ENCODE peak calls at places on chromosomes 13 and 19, in eight cellular contexts. B is HCT116, M is Panc1, G is K562, D is upper lobe of left lung, N is HepG2, V is GM23338, H is GM12878. Q is an unnamed sample. For H3K36me3, the result is how much of the 10 kb centered on the place peaks cover.

GRCh38 chr13:25738342-25738771 is 313.5 kb downstream of the SHISA2 start:
- ATAC-seq in B (no peak), M (no peak), G (no peak), D (no peak), N (no peak), V (no peak), H (no peak), Q (no peak)

GRCh38 chr19:5895890-5896289 is 7.7 kb downstream of the NDUFA11 start:
- ATAC-seq in B (no peak), M (no peak), G (no peak), D (no peak), N (no peak), V (no peak), H (no peak), Q (no peak)

GRCh38 chr13:23185542-23185941 is 4.8 kb downstream of the SGCG start:
- ATAC-seq in B (no peak), M (no peak), G (no peak), D (peak), N (no peak), V (no peak), H (no peak), Q (no peak)

GRCh38 chr19:34306213-34306661 is 51.9 kb downstream of the GARRE1 start:
- ATAC-seq in B (peak), M (no peak), G (no peak), D (peak), N (peak), V (no peak), H (peak), Q (no peak)

GRCh38 chr19:38523319-38523718 is 89.8 kb downstream of the RYR1 start:
- ATAC-seq in B (no peak), M (peak), G (no peak), D (no peak), N (no peak), V (no peak), H (no peak), Q (no peak)

GRCh38 chr13:27264181-27264580 is 6.4 kb upstream of the RASL11A start:
- ATAC-seq in B (no peak), M (no peak), G (no peak), D (peak), N (peak), V (no peak), H (no peak), Q (no peak)

GRCh38 chr19:12969292-12969988 is at the start of gene DAND5:
- ATAC-seq in B (no peak), M (peak), G (no peak), D (no peak), N (no peak), V (no peak), H (no peak), Q (no peak)

GRCh38 chr13:107585466-107585865 is 629.9 kb downstream of the LIG4 start:
- ATAC-seq in B (no peak), M (no peak), G (no peak), D (no peak), N (no peak), V (no peak), H (no peak), Q (no peak)

GRCh38 chr13:107373551-107373950 is 805.6 kb upstream of the ARGLU1 start:
- ATAC-seq in B (no peak), M (no peak), G (no peak), D (peak), N (peak), V (peak), H (no peak), Q (no peak)

GRCh38 chr13:33637978-33638743 is 179.8 kb upstream of the RFC3 start:
- ATAC-seq in B (no peak), M (no peak), G (no peak), D (peak), N (no peak), V (peak), H (no peak), Q (no peak)

GRCh38 chr13:32647926-32648325 is 61.7 kb downstream of the PDS5B start:
- ATAC-seq in B (peak), M (no peak), G (peak), D (no peak), N (peak), V (peak), H (peak), Q (no peak)

GRCh38 chr19:961866-962620 is 22.1 kb upstream of the WDR18 start:
- ATAC-seq in B (peak), M (no peak), G (peak), D (no peak), N (no peak), V (no peak), H (no peak), Q (no peak)

GRCh38 chr19:1875646-1876493 is 9.4 kb downstream of the ABHD17A start:
- ATAC-seq in B (peak), M (peak), G (peak), D (peak), N (peak), V (peak), H (peak), Q (peak)

GRCh38 chr19:37989855-37990254 is 82.8 kb downstream of the SIPA1L3 start:
- ATAC-seq in B (no peak), M (no peak), G (no peak), D (no peak), N (no peak), V (peak), H (no peak), Q (no peak)

GRCh38 chr13:43766766-43767165 is 20.0 kb downstream of the ENOX1 start:
- ATAC-seq in B (no peak), M (no peak), G (no peak), D (peak), N (no peak), V (no peak), H (no peak), Q (peak)

GRCh38 chr13:38135590-38135989 is 214.1 kb upstream of the UFM1 start:
- ATAC-seq in B (no peak), M (no peak), G (no peak), D (no peak), N (no peak), V (no peak), H (no peak), Q (no peak)

GRCh38 chr13:84648069-84648640 is 765.9 kb upstream of the SLITRK1 start:
- ATAC-seq in B (no peak), M (no peak), G (no peak), D (no peak), N (no peak), V (no peak), H (no peak), Q (no peak)

GRCh38 chr19:48121909-48122371 is 11.3 kb upstream of the PLA2G4C start:
- ATAC-seq in B (no peak), M (no peak), G (no peak), D (no peak), N (no peak), V (no peak), H (peak), Q (peak)

GRCh38 chr13:111213964-111214726 is 99.0 kb downstream of the ARHGEF7 start:
- ATAC-seq in B (no peak), M (no peak), G (no peak), D (peak), N (no peak), V (peak), H (peak), Q (no peak)

GRCh38 chr13:37011002-37011401 is 10.4 kb downstream of the EXOSC8 start:
- ATAC-seq in B (no peak), M (no peak), G (no peak), D (no peak), N (no peak), V (no peak), H (no peak), Q (no peak)

GRCh38 chr13:37014609-37015008 is 14.0 kb downstream of the EXOSC8 start:
- ATAC-seq in B (no peak), M (no peak), G (no peak), D (no peak), N (no peak), V (no peak), H (no peak), Q (no peak)

GRCh38 chr13:37011788-37012187 is 11.2 kb downstream of the EXOSC8 start:
- ATAC-seq in B (no peak), M (no peak), G (no peak), D (no peak), N (no peak), V (no peak), H (no peak), Q (no peak)

GRCh38 chr13:37009692-37010091 is 9.1 kb downstream of the EXOSC8 start:
- ATAC-seq in B (no peak), M (no peak), G (peak), D (no peak), N (no peak), V (no peak), H (no peak), Q (no peak)

DNA sequence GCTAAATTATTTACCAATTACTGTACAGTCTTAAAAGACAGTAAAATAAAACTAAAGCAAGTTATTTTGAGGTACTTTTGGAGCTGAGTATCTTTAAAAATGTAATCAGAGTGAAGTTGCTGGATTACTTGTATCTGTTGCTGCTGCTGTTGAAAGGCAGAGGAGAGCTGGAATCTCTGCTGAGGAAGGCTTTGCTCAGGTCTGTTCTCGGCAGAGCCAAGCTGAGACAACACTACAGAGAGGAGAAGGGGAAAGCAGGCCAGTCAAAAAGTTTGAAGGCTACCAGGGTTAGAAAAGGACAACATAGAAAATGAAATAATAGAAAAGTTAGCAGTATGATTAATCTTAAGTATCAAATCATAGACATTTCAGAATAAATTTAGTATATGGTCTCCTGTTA is 9.8 kb downstream of the EXOSC8 start:
- ATAC-seq in B (no peak), M (no peak), G (peak), D (no peak), N (no peak), V (no peak), H (no peak), Q (no peak)
- H3K36me3 ChIP-seq in B (half or more), M (half or more), G (half or more), D (under half), N (half or more), V (under half), H (under half), Q (under half)

DNA sequence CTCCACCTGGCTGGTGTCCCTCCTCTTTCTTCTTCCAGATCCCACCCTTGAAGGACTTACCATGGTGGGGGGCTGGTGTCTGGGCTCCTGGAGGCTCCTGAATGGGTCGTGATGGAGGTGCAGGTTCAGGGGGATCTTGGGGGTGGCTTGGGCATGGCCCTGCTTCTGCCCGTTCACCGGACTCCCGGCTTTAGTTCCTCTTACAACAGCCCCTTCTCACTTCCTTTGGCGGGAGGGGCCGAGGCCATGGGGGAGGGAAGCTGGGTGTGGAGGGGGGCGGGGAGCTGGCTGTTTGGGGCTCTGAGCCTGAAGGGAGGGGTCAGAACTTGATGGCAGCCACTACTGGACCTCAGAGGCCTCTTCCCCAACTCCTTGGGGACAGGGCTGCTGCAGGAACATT is at the start of gene MYO1F:
- ATAC-seq in B (no peak), M (no peak), G (peak), D (peak), N (no peak), V (no peak), H (peak), Q (peak)
- TF ChIP-seq POLR2AphosphoS5 in B (no peak), M (no peak), G (no peak), D (no peak), N (no peak), V (no peak), H (no peak), Q (no peak)

GRCh38 chr19:44346556-44346955 is 9.9 kb downstream of the ZNF112 start:
- ATAC-seq in B (no peak), M (no peak), G (no peak), D (no peak), N (no peak), V (no peak), H (no peak), Q (no peak)
- H3K36me3 ChIP-seq in B (under half), M (under half), G (under half), D (under half), N (under half), V (under half), H (under half), Q (under half)

DNA sequence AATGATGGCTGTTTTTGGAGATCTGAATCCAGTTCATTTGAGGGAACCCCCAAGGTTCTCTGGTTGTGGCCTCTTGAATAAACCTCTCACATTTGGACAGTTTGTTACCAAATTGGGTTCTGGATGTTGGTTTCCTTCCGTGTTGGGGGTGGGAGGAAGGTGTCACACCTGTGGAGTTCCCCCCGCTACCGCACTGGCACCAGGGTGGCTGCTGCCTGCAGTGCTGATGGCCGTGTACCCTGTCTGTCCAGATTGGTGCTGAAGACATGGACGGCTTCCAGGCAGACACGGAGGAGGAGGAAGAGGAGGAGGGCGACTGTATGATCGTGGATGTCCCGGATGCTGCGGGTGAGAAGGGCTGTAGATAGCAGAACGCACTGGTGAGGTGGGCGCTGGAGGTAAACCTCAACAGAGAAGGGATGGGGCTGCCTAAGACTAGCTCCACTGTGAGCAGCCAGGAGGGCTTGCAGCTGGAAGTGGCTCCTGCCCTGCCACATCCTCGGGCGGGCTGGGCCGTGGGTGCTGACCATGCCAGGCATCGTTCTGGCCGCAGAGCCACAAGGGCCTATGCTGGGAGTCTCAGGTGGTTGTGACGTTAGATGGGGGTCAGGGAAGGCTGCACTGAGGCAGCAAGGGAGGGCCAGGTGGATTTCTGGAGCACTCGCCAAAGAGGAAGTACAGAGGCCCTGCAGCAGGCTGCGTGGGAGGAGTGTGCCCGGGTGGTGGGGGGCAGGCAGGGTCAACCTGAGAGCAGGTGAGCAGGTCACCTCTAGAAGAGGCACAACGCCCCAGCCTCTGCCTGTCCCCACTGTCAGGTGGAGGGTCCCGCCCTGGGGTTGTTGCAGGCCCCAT is 15.4 kb downstream of the UBXN6 start:
- ATAC-seq in B (no peak), M (no peak), G (peak), D (no peak), N (no peak), V (no peak), H (peak), Q (peak)
- TF ChIP-seq POLR2AphosphoS5 in B (no peak), M (no peak), G (peak), D (no peak), N (no peak), V (no peak), H (no peak), Q (no peak)

GRCh38 chr19:23709347-23709746 is 22.3 kb upstream of the ZNF675 start:
- ATAC-seq in B (no peak), M (no peak), G (no peak), D (no peak), N (no peak), V (no peak), H (no peak), Q (no peak)

GRCh38 chr19:23706657-23707056 is 19.6 kb upstream of the ZNF675 start:
- ATAC-seq in B (no peak), M (no peak), G (no peak), D (no peak), N (no peak), V (no peak), H (no peak), Q (no peak)
- H3K36me3 ChIP-seq in B (under half), M (under half), G (under half), D (under half), N (under half), V (under half), H (under half), Q (under half)

GRCh38 chr19:14762111-14762510 is 16.2 kb downstream of the ADGRE2 start:
- ATAC-seq in B (no peak), M (no peak), G (no peak), D (no peak), N (no peak), V (no peak), H (no peak), Q (no peak)
- TF ChIP-seq POLR2AphosphoS5 in B (no peak), M (no peak), G (no peak), D (no peak), N (no peak), V (no peak), H (no peak), Q (no peak)

GRCh38 chr13:102774210-102774560 is 599 bp upstream of the TEX30 start:
- ATAC-seq in B (no peak), M (peak), G (peak), D (peak), N (no peak), V (peak), H (no peak), Q (peak)
- H3K36me3 ChIP-seq in B (under half), M (under half), G (under half), D (under half), N (under half), V (under half), H (under half), Q (under half)

DNA sequence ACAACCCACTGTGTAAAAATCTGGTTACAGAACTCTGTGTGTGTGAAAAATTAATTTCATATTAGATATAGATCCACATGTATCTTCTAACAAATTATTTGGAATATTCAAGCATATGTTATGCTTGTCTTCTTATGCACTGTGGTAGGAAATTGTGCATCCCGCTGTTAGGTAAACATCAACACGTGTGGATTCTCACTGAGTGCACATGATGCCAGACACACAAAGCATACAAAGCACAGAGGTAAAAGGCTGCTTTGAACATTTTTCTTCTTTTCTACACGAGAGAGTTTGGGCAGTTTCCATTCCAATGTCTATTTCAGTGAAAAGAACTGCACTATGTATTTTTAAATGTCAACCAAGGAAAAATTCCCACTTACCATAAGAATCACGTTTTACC is 354.9 kb downstream of the PCDH9 start:
- ATAC-seq in B (no peak), M (no peak), G (no peak), D (no peak), N (no peak), V (no peak), H (no peak), Q (no peak)
- TF ChIP-seq POLR2AphosphoS5 in B (no peak), M (no peak), G (no peak), D (no peak), N (no peak), V (no peak), H (no peak), Q (no peak)

GRCh38 chr19:11174336-11174735 is 18.8 kb upstream of the SPC24 start:
- ATAC-seq in B (no peak), M (no peak), G (no peak), D (no peak), N (no peak), V (no peak), H (no peak), Q (no peak)
- H3K36me3 ChIP-seq in B (under half), M (under half), G (half or more), D (half or more), N (under half), V (under half), H (under half), Q (under half)